ENCODE peak calls at places on chromosomes 13 and 19, in four cellular contexts. Y, R, D and E are unnamed samples.

GRCh38 chr13:34833562-34834182 is 108.4 kb upstream of the NBEA start:
- DNase-seq in D (peak; percentile 4), R (no peak), Y (no peak), E (no peak)

GRCh38 chr19:52237771-52238400 is 31.5 kb upstream of the ZNF766 start:
- DNase-seq in Y (no peak), D (peak; percentile 49), R (peak; percentile 33), E (peak; percentile 25)

GRCh38 chr19:49327878-49328544 is 3.0 kb upstream of the SLC6A16 start:
- DNase-seq in Y (peak; percentile 56), R (peak; percentile 20), D (no peak), E (no peak)

GRCh38 chr13:27968316-27969072 is 621 bp downstream of the CDX2 start:
- DNase-seq in Y (no peak), D (no peak), R (no peak), E (no peak)

GRCh38 chr19:6958786-6959185 is 62.4 kb downstream of the MBD3L2B start:
- DNase-seq in Y (no peak), D (no peak), R (no peak), E (no peak)

GRCh38 chr19:29404015-29404414 is 121.8 kb upstream of the VSTM2B start:
- DNase-seq in R (no peak), Y (no peak), D (no peak), E (no peak)

GRCh38 chr13:100158569-100158968 is 69.7 kb downstream of the PCCA start:
- DNase-seq in D (no peak), R (no peak), Y (no peak), E (no peak)

GRCh38 chr13:78341032-78341431 is 262.3 kb downstream of the POU4F1 start:
- DNase-seq in Y (no peak), R (no peak), D (no peak), E (no peak)

GRCh38 chr13:46860734-46861133 is 36.1 kb downstream of the HTR2A start:
- DNase-seq in Y (no peak), R (no peak), D (no peak), E (no peak)

GRCh38 chr13:112451512-112452379 is 75.6 kb downstream of the SPACA7 start:
- DNase-seq in Y (no peak), R (no peak), D (no peak), E (no peak)

GRCh38 chr13:59863621-59864020 is 300.1 kb downstream of the DIAPH3 start:
- DNase-seq in Y (no peak), R (no peak), D (no peak), E (no peak)